ENCODE peak calls at places on chromosomes 12 and 14, in five cellular contexts. T, Q, E, L and A are unnamed samples.

GRCh38 chr12:89933911-89934310 is 225.3 kb upstream of the ATP2B1 start:
- DNase-seq in T (peak; percentile 74), Q (no peak), E (peak; percentile 69), L (no peak), A (no peak)

GRCh38 chr12:47813491-47814196 is 6.1 kb downstream of the HDAC7 start:
- DNase-seq in T (no peak), Q (peak; percentile 42), E (no peak), L (no peak), A (no peak)

GRCh38 chr12:125330645-125331341 is 265.6 kb downstream of the AACS start:
- DNase-seq in T (peak; percentile 37), Q (peak; percentile 16), E (no peak), L (peak; percentile 32), A (peak; percentile 34)

GRCh38 chr14:68451676-68452387 is 341.0 kb downstream of the ZFP36L1 start:
- DNase-seq in T (no peak), Q (peak; percentile 49), E (no peak), L (peak; percentile 56), A (peak; percentile 40)

GRCh38 chr14:62692490-62693106 is 352.7 kb downstream of the KCNH5 start:
- DNase-seq in T (peak; percentile 69), Q (peak; percentile 12), E (no peak), L (no peak), A (peak; percentile 72)

GRCh38 chr14:99728231-99728920 is 44.3 kb downstream of the CYP46A1 start:
- DNase-seq in T (no peak), Q (no peak), E (no peak), L (no peak), A (no peak)

GRCh38 chr14:103361868-103362267 is 23.3 kb upstream of the MARK3 start:
- DNase-seq in T (peak; percentile 97), Q (peak; percentile 97), E (peak; percentile 94), L (no peak), A (peak; percentile 91)

GRCh38 chr12:15928345-15928744 is 17.2 kb downstream of the DERA start:
- DNase-seq in T (peak; percentile 97), Q (peak; percentile 60), E (peak; percentile 42), L (no peak), A (peak; percentile 79)

GRCh38 chr12:1256991-1257390 is 266.0 kb downstream of the ERC1 start:
- DNase-seq in T (no peak), Q (no peak), E (no peak), L (no peak), A (no peak)

DNA sequence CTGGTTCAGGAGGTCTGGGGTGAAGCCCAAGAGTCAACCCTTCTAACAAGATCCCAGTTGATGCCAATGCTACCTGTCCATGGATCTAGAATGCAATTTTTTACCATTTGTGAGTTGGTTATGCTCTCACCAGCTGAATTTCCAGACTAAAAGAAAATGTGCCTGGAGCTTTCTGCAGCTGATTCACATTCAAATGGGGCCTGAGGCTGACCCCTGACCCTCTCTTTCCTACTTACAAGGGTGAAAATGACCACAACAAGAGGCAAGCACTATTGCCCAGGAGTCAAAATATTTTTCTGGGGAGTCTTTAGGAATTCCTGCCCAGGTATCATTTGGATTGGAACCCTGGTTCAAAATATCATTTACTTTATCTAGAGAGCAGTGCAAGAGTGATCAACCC is 159.1 kb downstream of the SAMD4A start:
- DNase-seq in T (no peak), Q (no peak), E (no peak), L (no peak), A (no peak)
- H3K4me3 ChIP-seq in T (no peak overlapping the region), Q (no peak overlapping the region), E (no peak overlapping the region), L (no peak overlapping the region), A (no peak overlapping the region)

DNA sequence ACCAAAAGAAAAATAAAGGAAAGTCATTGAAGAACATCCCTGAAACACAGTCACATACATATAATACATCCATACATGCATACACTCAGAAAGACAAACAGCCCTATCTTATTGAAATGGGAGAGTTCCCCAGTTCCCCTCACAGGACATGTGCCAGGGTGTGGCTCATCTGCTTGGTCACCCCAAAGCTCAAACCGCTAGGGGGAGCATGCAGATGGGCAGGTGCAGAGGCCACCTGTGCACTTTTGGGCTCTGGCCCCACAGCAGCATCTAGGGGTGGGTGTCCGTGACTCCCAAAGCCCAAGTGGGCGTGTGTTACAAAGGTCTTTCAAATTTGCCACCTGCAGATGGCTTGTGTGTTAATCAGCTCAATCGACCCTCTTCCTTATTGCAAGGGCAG is 75.2 kb downstream of the CMAS start:
- DNase-seq in T (no peak), Q (no peak), E (no peak), L (no peak), A (no peak)
- TF ChIP-seq CTCF in T (no peak), Q (peak; percentile 19), E (peak; percentile 27), L (no peak), A (peak; percentile 25)

DNA sequence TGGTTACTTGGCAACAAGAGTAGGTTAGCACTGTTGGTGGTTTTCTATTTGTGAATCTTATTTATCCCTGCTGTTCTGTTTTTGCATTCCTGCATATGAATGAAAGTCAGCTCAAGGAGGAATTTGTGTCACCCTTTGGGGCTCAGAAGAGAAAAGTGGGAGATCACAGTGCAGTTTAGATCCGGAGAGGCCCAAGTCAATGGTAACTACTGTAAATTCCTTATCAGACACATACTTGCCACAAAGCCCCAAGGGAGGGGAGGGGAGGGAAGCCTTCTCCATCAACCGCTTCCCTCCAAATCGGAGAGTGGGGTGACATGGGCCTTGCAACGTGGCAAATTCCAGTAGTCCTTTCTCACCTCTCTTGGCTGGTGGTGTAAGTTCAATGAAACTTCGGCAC is 15.0 kb downstream of the GSG1 start:
- DNase-seq in T (no peak), Q (no peak), E (no peak), L (no peak), A (no peak)
- H3K4me3 ChIP-seq in T (no peak overlapping the region), Q (no peak overlapping the region), E (no peak overlapping the region), L (no peak overlapping the region), A (no peak overlapping the region)

DNA sequence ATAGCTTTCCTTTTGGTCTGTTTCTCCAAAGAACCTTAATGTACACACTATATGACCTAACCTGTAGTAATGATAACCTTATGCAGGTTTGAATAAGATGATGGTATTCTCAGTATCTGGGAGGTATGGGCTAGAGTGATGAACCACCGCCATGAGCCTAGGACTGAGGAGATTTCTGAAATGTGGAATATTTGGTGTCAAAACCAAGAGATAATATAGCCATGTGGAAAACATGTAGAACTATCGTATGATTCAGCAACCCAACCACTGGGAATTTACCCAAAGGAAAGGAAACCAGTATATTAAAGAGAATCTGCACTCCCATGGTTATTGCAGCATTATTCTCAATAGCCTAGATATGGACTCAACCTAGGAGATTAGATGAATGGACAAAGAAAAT is 271.7 kb upstream of the BTG1 start:
- DNase-seq in T (no peak), Q (no peak), E (no peak), L (no peak), A (no peak)
- TF ChIP-seq CTCF in T (no peak), Q (no peak), E (no peak), L (no peak), A (no peak)

DNA sequence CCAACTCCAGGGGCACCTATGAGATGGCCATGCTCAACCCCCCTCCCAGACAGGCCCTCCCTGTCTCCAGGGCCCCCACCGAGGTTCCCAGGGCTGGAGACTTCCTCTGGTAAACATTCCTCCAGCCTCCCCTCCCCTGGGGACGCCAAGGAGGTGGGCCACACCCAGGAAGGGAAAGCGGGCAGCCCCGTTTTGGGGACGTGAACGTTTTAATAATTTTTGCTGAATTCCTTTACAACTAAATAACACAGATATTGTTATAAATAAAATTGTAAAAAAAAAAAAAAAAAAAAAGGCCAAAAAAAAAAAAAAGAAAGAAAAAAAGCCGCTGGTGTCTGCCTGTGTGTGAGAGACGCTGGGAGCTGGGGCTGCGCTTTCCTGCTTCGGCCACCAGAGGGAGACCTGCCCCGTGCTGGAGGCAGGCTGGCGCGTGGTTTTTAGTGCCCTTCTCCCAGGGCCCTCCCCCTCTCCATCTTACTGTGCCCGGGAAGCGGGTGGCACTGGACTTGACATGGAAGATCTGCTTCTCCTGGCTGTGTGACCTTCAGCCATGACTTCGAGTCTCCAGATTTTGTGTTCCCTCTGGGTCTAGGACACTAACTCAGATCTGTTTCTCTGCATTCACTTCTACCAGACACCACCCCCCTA is 3.4 kb upstream of the NXPH4 start:
- DNase-seq in T (peak; percentile 68), Q (peak; percentile 85), E (peak; percentile 64), L (peak; percentile 86), A (peak; percentile 81)
- H3K4me3 ChIP-seq in T (no peak overlapping the region), Q (no peak overlapping the region), E (no peak overlapping the region), L (no peak overlapping the region), A (no peak overlapping the region)

GRCh38 chr14:84579292-84579691 is 950.7 kb upstream of the FLRT2 start:
- DNase-seq in T (no peak), Q (no peak), E (no peak), L (no peak), A (no peak)

GRCh38 chr14:84584526-84584925 is 945.4 kb upstream of the FLRT2 start:
- DNase-seq in T (peak; percentile 14), Q (no peak), E (no peak), L (no peak), A (peak; percentile 7)
- TF ChIP-seq CTCF in T (no peak), Q (no peak), E (no peak), L (no peak), A (no peak)

GRCh38 chr14:81323094-81323493 is 77.0 kb downstream of the STON2 start:
- DNase-seq in T (no peak), Q (no peak), E (no peak), L (no peak), A (no peak)

GRCh38 chr14:81319314-81319713 is 80.8 kb downstream of the STON2 start:
- DNase-seq in T (no peak), Q (no peak), E (no peak), L (no peak), A (no peak)

GRCh38 chr14:81319946-81320345 is 80.2 kb downstream of the STON2 start:
- DNase-seq in T (no peak), Q (no peak), E (no peak), L (no peak), A (no peak)

GRCh38 chr14:81326451-81326850 is 73.7 kb downstream of the STON2 start:
- DNase-seq in T (no peak), Q (no peak), E (no peak), L (no peak), A (no peak)

GRCh38 chr14:81323621-81324400 is 76.3 kb downstream of the STON2 start:
- DNase-seq in T (peak; percentile 38), Q (no peak), E (no peak), L (no peak), A (peak; percentile 23)
- H3K4me3 ChIP-seq in T (no peak overlapping the region), Q (no peak overlapping the region), E (no peak overlapping the region), L (peak overlapping the region; percentile 3), A (peak overlapping the region; percentile 25)